ENCODE peak calls at places on chromosomes 4 and X, in four cellular contexts. G is activated CD4-positive, alpha-beta T cell treated with anti-CD3 and anti-CD28 coated beads for 24 hours; Y is activated CD8-positive, alpha-beta memory T cell treated with anti-CD3 and anti-CD28 coated beads for 24 hours; L is NCI-H510A treated with DMSO at 0.1 percent for 48 hours. S is an unnamed sample.

GRCh38 chr4:174016251-174016650 is 267.2 kb downstream of the FBXO8 start:
- DNase-seq in G (no peak), Y (no peak), L (no peak), S (no peak)

GRCh38 chr4:147749811-147750321 is 18.0 kb downstream of the ARHGAP10 start:
- DNase-seq in G (no peak), Y (no peak), L (peak), S (no peak)

GRCh38 chrX:19912-20571 is 261.1 kb upstream of the PLCXD1 start:
- DNase-seq in G (no peak), Y (peak), L (no peak), S (no peak)

GRCh38 chrX:40867352-40867751 is 132.0 kb upstream of the MED14 start:
- DNase-seq in G (no peak), Y (no peak), L (no peak), S (peak)

GRCh38 chr4:20370284-20370683 is 118.6 kb downstream of the SLIT2 start:
- DNase-seq in G (no peak), Y (no peak), L (no peak), S (no peak)

GRCh38 chrX:124736553-124737240 is 390.3 kb downstream of the SH2D1A start:
- DNase-seq in G (peak), Y (peak), L (peak), S (no peak)

GRCh38 chrX:15781964-15782711 is 8.1 kb upstream of the ZRSR2 start:
- DNase-seq in G (no peak), Y (no peak), L (no peak), S (no peak)

GRCh38 chrX:134020910-134021309 is 35.5 kb upstream of the GPC3 start:
- DNase-seq in G (no peak), Y (no peak), L (peak), S (no peak)

GRCh38 chrX:20265726-20266681 is 705 bp downstream of the RPS6KA3 start:
- DNase-seq in G (no peak), Y (peak), L (no peak), S (peak)

GRCh38 chr4:7854211-7854610 is 85.5 kb downstream of the AFAP1 start:
- DNase-seq in G (no peak), Y (no peak), L (no peak), S (no peak)

GRCh38 chrX:15349046-15349445 is 13.7 kb upstream of the PIGA start:
- DNase-seq in G (no peak), Y (no peak), L (peak), S (peak)

GRCh38 chr4:87387237-87387636 is 3.8 kb downstream of the HSD17B11 start:
- DNase-seq in G (no peak), Y (no peak), L (no peak), S (no peak)

GRCh38 chrX:23756165-23756564 is 13.1 kb upstream of the ACOT9 start:
- DNase-seq in G (peak), Y (peak), L (peak), S (peak)

GRCh38 chr4:3369781-3370660 is 71.7 kb upstream of the HGFAC start:
- DNase-seq in G (no peak), Y (peak), L (no peak), S (no peak)

GRCh38 chr4:107279729-107280128 is 243.6 kb upstream of the DKK2 start:
- DNase-seq in G (no peak), Y (no peak), L (no peak), S (no peak)

GRCh38 chr4:2888826-2889225 is 45.2 kb downstream of the ADD1 start:
- DNase-seq in G (no peak), Y (no peak), L (no peak), S (no peak)

GRCh38 chr4:89765966-89766365 is 71.0 kb downstream of the SNCA start:
- DNase-seq in G (no peak), Y (no peak), L (no peak), S (peak)